ENCODE peak calls at places on chromosomes 3 and 15, in six cellular contexts. L is endothelial cell; U is smooth muscle cell of the brain vasculature; J is activated T-cell treated with anti-CD3 and anti-CD28 coated beads, Interleukin-2, amount 50 U/mL, for 48 hours; A is activated CD8-positive, alpha-beta memory T cell treated with anti-CD3 and anti-CD28 coated beads for 48 hours; R is fibroblast of the aortic adventitia. T is an unnamed sample.

GRCh38 chr15:74750759-74751158 is 2.1 kb downstream of the CYP1A2 start:
- DNase-seq in L (no peak), U (no peak), J (no peak), A (no peak), R (no peak), T (no peak)

GRCh38 chr3:32848215-32848614 is 30.4 kb downstream of the TRIM71 start:
- DNase-seq in L (no peak), U (no peak), J (no peak), A (no peak), R (no peak), T (no peak)

GRCh38 chr3:136279092-136279491 is 29.0 kb downstream of the PCCB start:
- DNase-seq in L (no peak), U (no peak), J (no peak), A (no peak), R (no peak), T (no peak)

GRCh38 chr3:131260525-131260924 is 121.0 kb upstream of the NUDT16 start:
- DNase-seq in L (no peak), U (no peak), J (no peak), A (no peak), R (peak), T (no peak)

GRCh38 chr3:42497009-42497731 is 5.3 kb upstream of the VIPR1 start:
- DNase-seq in L (no peak), U (peak), J (peak), A (no peak), R (peak), T (peak)

GRCh38 chr3:139283301-139283700 is 60.5 kb upstream of the MRPS22 start:
- DNase-seq in L (no peak), U (no peak), J (no peak), A (no peak), R (no peak), T (no peak)

GRCh38 chr3:49780080-49780967 is 6.0 kb downstream of the IP6K1 start:
- DNase-seq in L (no peak), U (no peak), J (no peak), A (no peak), R (no peak), T (no peak)

GRCh38 chr3:13706451-13706850 is 157.5 kb downstream of the FBLN2 start:
- DNase-seq in L (no peak), U (no peak), J (no peak), A (no peak), R (no peak), T (no peak)

GRCh38 chr15:90405208-90405607 is 17.2 kb downstream of the IQGAP1 start:
- DNase-seq in L (no peak), U (no peak), J (no peak), A (no peak), R (no peak), T (no peak)

GRCh38 chr15:82570721-82571519 is 30.7 kb upstream of the RPS17 start:
- DNase-seq in L (no peak), U (no peak), J (no peak), A (no peak), R (peak), T (no peak)

GRCh38 chr15:22939051-22939450 is 41.1 kb downstream of the CYFIP1 start:
- DNase-seq in L (no peak), U (no peak), J (no peak), A (no peak), R (no peak), T (no peak)

GRCh38 chr15:39748276-39748675 is 34.4 kb downstream of the FSIP1 start:
- DNase-seq in L (no peak), U (no peak), J (no peak), A (no peak), R (no peak), T (no peak)

GRCh38 chr15:41513282-41514227 is at the start of gene LTK:
- DNase-seq in L (no peak), U (no peak), J (no peak), A (no peak), R (no peak), T (no peak)

GRCh38 chr15:66729339-66729951 is 27.4 kb downstream of the SMAD6 start:
- DNase-seq in L (no peak), U (no peak), J (no peak), A (no peak), R (peak), T (no peak)

GRCh38 chr15:83930813-83931212 is 276.9 kb downstream of the ADAMTSL3 start:
- DNase-seq in L (no peak), U (no peak), J (no peak), A (no peak), R (no peak), T (no peak)

GRCh38 chr15:99755692-99756409 is 22.6 kb upstream of the LYSMD4 start:
- DNase-seq in L (peak), U (peak), J (peak), A (no peak), R (peak), T (peak)

GRCh38 chr3:16905704-16906103 is 20.9 kb downstream of the PLCL2 start:
- DNase-seq in L (no peak), U (no peak), J (no peak), A (no peak), R (no peak), T (no peak)

GRCh38 chr3:124845406-124845805 is 41.8 kb downstream of the ITGB5 start:
- DNase-seq in L (no peak), U (no peak), J (no peak), A (no peak), R (peak), T (no peak)

GRCh38 chr3:49222002-49222401 is 50.6 kb downstream of the KLHDC8B start:
- DNase-seq in L (no peak), U (no peak), J (no peak), A (no peak), R (no peak), T (no peak)